ENCODE peak calls at places on chromosomes 7 and 10, in ten cellular contexts. U is astrocyte, S is HCT116, X is tibial artery, E is IMR-90, W is heart left ventricle, M is body of pancreas, H is left ventricle myocardium inferior, O is endothelial cell of umbilical vein, B is SJSA1. V is an unnamed sample. For H3K4me1, the result is how much of the 10 kb centered on the place peaks cover.

GRCh38 chr10:123863189-123863580 is 28.4 kb downstream of the CPXM2 start:
- DNase-seq in S (no peak), B (peak), U (no peak), E (no peak), H (no peak), X (no peak), W (no peak), O (no peak), M (no peak), V (no peak)

GRCh38 chr7:47039899-47040298 is 542.0 kb downstream of the TNS3 start:
- DNase-seq in E (peak), H (no peak), S (no peak), M (no peak), W (no peak), X (no peak), U (peak), O (peak), B (no peak), V (no peak)

GRCh38 chr7:149742075-149742701 is 31.2 kb downstream of the ZNF467 start:
- DNase-seq in U (peak), E (peak), X (no peak), S (peak), H (peak), B (peak), O (peak), M (peak), W (peak), V (peak)

GRCh38 chr7:95723583-95724180 is 48.7 kb upstream of the DYNC1I1 start:
- DNase-seq in O (peak), M (peak), U (peak), H (no peak), X (no peak), W (no peak), E (peak), S (peak), B (no peak), V (peak)

GRCh38 chr7:90834771-90835170 is 238.7 kb downstream of the CDK14 start:
- DNase-seq in M (no peak), O (no peak), X (no peak), U (peak), W (no peak), H (no peak), E (no peak), B (no peak), S (no peak), V (no peak)

GRCh38 chr10:104028146-104028545 is 57.5 kb downstream of the COL17A1 start:
- DNase-seq in E (peak), W (peak), U (no peak), O (no peak), B (no peak), H (no peak), X (no peak), M (no peak), S (peak), V (no peak)

GRCh38 chr7:127689194-127689772 is 37.3 kb downstream of the SND1 start:
- DNase-seq in H (no peak), M (no peak), S (no peak), B (no peak), E (no peak), W (no peak), O (no peak), X (no peak), U (no peak), V (no peak)

GRCh38 chr7:48416327-48416908 is 245.2 kb downstream of the ABCA13 start:
- DNase-seq in M (no peak), O (no peak), S (no peak), E (no peak), U (no peak), H (no peak), B (no peak), X (no peak), W (no peak), V (no peak)

GRCh38 chr10:82211331-82211730 is 336.3 kb downstream of the NRG3 start:
- DNase-seq in S (no peak), O (no peak), H (no peak), W (no peak), X (no peak), E (no peak), B (no peak), U (no peak), M (no peak), V (no peak)

GRCh38 chr7:106313456-106313891 is 28.7 kb upstream of the NAMPT start:
- DNase-seq in E (peak), X (no peak), H (no peak), S (no peak), U (peak), M (no peak), O (peak), W (no peak), B (peak), V (no peak)

GRCh38 chr10:129637010-129637409 is 170.0 kb downstream of the MGMT start:
- DNase-seq in H (no peak), O (no peak), M (no peak), B (no peak), E (no peak), W (no peak), U (no peak), X (no peak), S (no peak), V (no peak)

GRCh38 chr7:69190738-69191137 is 407.5 kb upstream of the AUTS2 start:
- DNase-seq in B (no peak), S (no peak), X (no peak), E (no peak), W (no peak), U (no peak), M (no peak), H (no peak), O (no peak), V (no peak)

DNA sequence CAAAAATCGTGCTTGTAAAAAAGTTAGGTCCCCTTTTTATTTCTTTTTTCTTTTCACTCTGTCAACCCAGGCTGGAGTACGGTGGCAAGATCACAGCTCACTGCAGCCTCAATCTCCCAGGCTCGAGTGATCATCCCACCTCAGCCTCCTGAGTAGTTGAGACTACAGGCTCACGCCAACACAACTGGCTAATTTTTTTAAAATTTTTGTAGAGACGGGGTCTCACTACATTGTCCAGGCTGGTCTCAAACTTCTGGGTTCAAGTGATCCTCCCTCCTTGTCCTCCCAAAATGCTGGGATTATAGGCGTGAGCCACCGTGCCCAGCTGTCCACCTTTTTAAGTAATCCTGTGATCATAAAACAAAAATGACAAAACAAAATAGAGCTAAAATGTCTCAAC is 19.4 kb upstream of the ARHGAP12 start:
- DNase-seq in E (no peak), H (no peak), W (no peak), U (no peak), O (no peak), S (no peak), M (no peak), B (no peak), X (no peak), V (no peak)
- H3K4me1 ChIP-seq in E (under half), H (under half), W (under half), U (under half), O (under half), S (half or more), M (under half), B (under half), X (under half), V (under half)

DNA sequence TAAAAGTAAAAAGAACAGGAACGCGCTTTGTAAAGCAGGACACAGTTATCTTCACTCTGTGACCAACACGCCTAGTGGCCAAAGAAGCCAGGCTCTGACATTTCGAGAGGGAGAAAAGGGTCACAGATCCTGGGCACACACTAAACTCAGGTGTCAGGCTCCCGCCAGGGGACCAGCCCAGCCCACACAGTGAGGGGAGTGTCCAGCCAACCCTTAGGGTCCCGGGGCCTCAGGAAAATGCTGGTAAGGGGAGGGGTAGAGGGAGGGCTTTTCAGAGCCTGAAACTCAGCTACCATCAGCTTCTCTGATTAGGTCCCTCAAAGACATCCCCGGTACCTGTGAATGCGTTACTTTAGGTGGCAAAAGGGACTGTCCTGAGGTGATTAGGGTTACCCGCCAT is 16.6 kb downstream of the ANXA11 start:
- DNase-seq in O (no peak), X (no peak), S (no peak), U (no peak), H (no peak), W (no peak), B (no peak), M (no peak), E (no peak), V (no peak)
- H3K4me1 ChIP-seq in O (under half), X (under half), S (half or more), U (under half), H (half or more), W (under half), B (under half), M (half or more), E (under half), V (under half)

GRCh38 chr7:100563100-100563564 is 10.6 kb downstream of the SAP25 start:
- DNase-seq in O (no peak), H (no peak), W (no peak), B (no peak), M (no peak), S (no peak), X (no peak), E (no peak), U (no peak), V (no peak)
- H3K4me1 ChIP-seq in O (under half), H (under half), W (under half), B (under half), M (under half), S (under half), X (under half), E (under half), U (under half), V (under half)

DNA sequence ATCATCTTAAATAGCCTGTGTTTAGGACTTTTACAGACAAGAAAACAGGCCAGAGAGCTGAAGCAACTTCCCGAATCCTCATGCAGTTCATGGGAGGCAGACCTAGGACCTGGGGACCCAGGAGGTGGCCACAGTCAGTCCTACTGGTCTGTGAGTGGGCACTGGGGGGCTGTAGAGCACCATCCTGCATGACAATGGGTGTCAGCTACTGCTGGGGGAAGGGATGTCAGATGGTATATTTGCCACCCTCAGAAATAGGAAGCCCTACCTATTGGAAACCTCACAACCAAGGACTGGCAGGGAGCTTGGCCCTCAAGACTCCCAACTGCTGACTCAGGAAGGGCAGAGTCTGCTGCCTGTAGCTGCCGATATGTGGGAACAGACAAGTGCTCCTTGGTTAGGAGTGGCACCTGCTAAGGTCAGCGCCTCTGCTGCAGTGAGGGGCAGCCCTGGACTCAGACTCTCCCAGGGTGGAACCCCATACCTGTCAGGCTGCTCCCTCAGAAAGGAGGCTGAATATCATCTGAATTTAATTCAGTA is 29.7 kb downstream of the OGDH start:
- DNase-seq in W (no peak), O (no peak), E (no peak), X (no peak), U (no peak), M (peak), H (no peak), S (no peak), B (peak), V (no peak)
- H3K4me1 ChIP-seq in W (under half), O (half or more), E (under half), X (under half), U (half or more), M (half or more), H (half or more), S (half or more), B (half or more), V (under half)

GRCh38 chr7:86949052-86949778 is 110.2 kb downstream of the ELAPOR2 start:
- DNase-seq in W (no peak), U (no peak), E (no peak), S (no peak), O (no peak), H (no peak), B (no peak), X (no peak), M (no peak), V (no peak)

GRCh38 chr7:86950360-86950759 is 109.1 kb downstream of the ELAPOR2 start:
- DNase-seq in H (no peak), U (no peak), B (no peak), E (no peak), O (no peak), M (no peak), X (no peak), S (no peak), W (no peak), V (no peak)

GRCh38 chr7:86950944-86951343 is 108.5 kb downstream of the ELAPOR2 start:
- DNase-seq in O (no peak), B (no peak), W (no peak), X (no peak), E (no peak), S (no peak), H (no peak), M (no peak), U (no peak), V (no peak)

GRCh38 chr7:86947956-86948355 is 111.5 kb downstream of the ELAPOR2 start:
- DNase-seq in U (no peak), M (no peak), W (no peak), E (no peak), H (no peak), X (no peak), B (no peak), S (no peak), O (no peak), V (no peak)

GRCh38 chr7:86949779-86950260 is 109.6 kb downstream of the ELAPOR2 start:
- DNase-seq in H (no peak), X (no peak), U (no peak), B (no peak), E (no peak), W (no peak), M (no peak), S (no peak), O (no peak), V (no peak)
- H3K4me1 ChIP-seq in H (under half), X (under half), U (under half), B (under half), E (under half), W (under half), M (under half), S (under half), O (under half), V (under half)

GRCh38 chr10:69361303-69361614 is 55.5 kb downstream of the TACR2 start:
- DNase-seq in O (no peak), M (peak), E (no peak), H (no peak), X (no peak), B (no peak), W (peak), U (no peak), S (no peak), V (no peak)

GRCh38 chr10:69358148-69358795 is 58.4 kb downstream of the TACR2 start:
- DNase-seq in M (no peak), X (no peak), O (no peak), S (no peak), B (no peak), E (no peak), W (no peak), H (no peak), U (no peak), V (no peak)

GRCh38 chr10:69362471-69362954 is 54.2 kb downstream of the TACR2 start:
- DNase-seq in U (peak), M (peak), X (peak), E (peak), O (peak), B (no peak), W (peak), H (peak), S (no peak), V (peak)

GRCh38 chr10:69360485-69361302 is 56.0 kb downstream of the TACR2 start:
- DNase-seq in O (peak), B (peak), M (peak), W (peak), H (peak), S (no peak), U (peak), X (peak), E (peak), V (no peak)

GRCh38 chr10:69359089-69360025 is 57.4 kb downstream of the TACR2 start:
- DNase-seq in S (no peak), U (no peak), W (no peak), H (no peak), O (no peak), B (no peak), X (no peak), E (no peak), M (no peak), V (no peak)
- H3K4me1 ChIP-seq in S (under half), U (under half), W (under half), H (half or more), O (under half), B (under half), X (half or more), E (under half), M (under half), V (under half)

V was measured in BE2C.